ENCODE peak calls at places on chromosomes 7 and 10, in ten cellular contexts. W is AG20443, O is NCI-H510A, N is non-pigmented ciliary epithelial cell, P is hypothalamus, H is substantia nigra, L is H54, S is brain microvascular endothelial cell, F is cardiac fibroblast, Q is pancreas. D is an unnamed sample.

GRCh38 chr10:88415533-88416130 is 167.5 kb downstream of the RNLS start:
- DNase-seq in O (no peak), L (no peak), F (no peak), W (no peak), Q (no peak), N (no peak), S (no peak), H (no peak), P (no peak), D (no peak)

GRCh38 chr10:75211007-75211735 is 575 bp downstream of the VDAC2 start:
- DNase-seq in N (no peak), S (peak), H (no peak), F (peak), W (peak), P (no peak), L (peak), Q (no peak), O (peak), D (no peak)

GRCh38 chr7:24963218-24963617 is 16.8 kb downstream of the OSBPL3 start:
- DNase-seq in W (peak), Q (no peak), O (no peak), F (peak), N (no peak), S (no peak), P (peak), L (no peak), H (peak), D (no peak)

GRCh38 chr10:63429280-63429679 is 36.5 kb downstream of the JMJD1C start:
- DNase-seq in W (peak), F (peak), L (no peak), H (no peak), Q (no peak), S (no peak), N (no peak), O (no peak), P (no peak), D (no peak)

GRCh38 chr10:79383974-79384606 is 36.8 kb downstream of the PPIF start:
- DNase-seq in W (no peak), N (no peak), Q (peak), O (no peak), H (no peak), F (no peak), S (no peak), L (no peak), P (no peak), D (no peak)

GRCh38 chr10:133260895-133261725 is 15.6 kb downstream of the ADAM8 start:
- DNase-seq in L (peak), S (no peak), W (peak), N (no peak), F (peak), P (no peak), H (no peak), Q (peak), O (peak), D (no peak)

GRCh38 chr7:48182736-48183369 is 11.6 kb downstream of the ABCA13 start:
- DNase-seq in Q (no peak), W (peak), H (no peak), O (no peak), L (no peak), S (peak), N (peak), F (no peak), P (no peak), D (no peak)

GRCh38 chr10:14074062-14074884 is 256.5 kb downstream of the FRMD4A start:
- DNase-seq in Q (peak), N (peak), O (no peak), F (peak), W (peak), S (peak), H (no peak), L (peak), P (no peak), D (peak)

GRCh38 chr7:105006367-105007139 is 7.5 kb upstream of the KMT2E start:
- DNase-seq in W (no peak), H (no peak), F (no peak), N (no peak), L (no peak), Q (no peak), O (no peak), S (no peak), P (no peak), D (no peak)

GRCh38 chr7:149475121-149476045 is 14.5 kb upstream of the ZNF777 start:
- DNase-seq in O (no peak), W (no peak), F (no peak), H (no peak), Q (no peak), S (no peak), N (no peak), P (no peak), L (no peak), D (no peak)

GRCh38 chr7:85972504-85973141 is 671.1 kb upstream of the GRM3 start:
- DNase-seq in Q (no peak), P (no peak), F (no peak), W (no peak), L (no peak), S (no peak), N (no peak), H (no peak), O (no peak), D (no peak)

GRCh38 chr10:58643029-58643428 is 130.4 kb downstream of the BICC1 start:
- DNase-seq in L (no peak), H (no peak), F (no peak), O (no peak), S (no peak), W (no peak), P (no peak), N (no peak), Q (no peak), D (no peak)

GRCh38 chr7:47757946-47758371 is 176.0 kb upstream of the TNS3 start:
- DNase-seq in W (peak), L (peak), H (no peak), F (peak), P (no peak), S (peak), O (no peak), N (peak), Q (no peak), D (no peak)

GRCh38 chr7:138979226-138979979 is 1.8 kb downstream of the KIAA1549 start:
- DNase-seq in W (no peak), N (no peak), O (no peak), Q (peak), P (no peak), F (peak), S (no peak), H (no peak), L (no peak), D (peak)

GRCh38 chr7:159027091-159027802 is 117.4 kb downstream of the VIPR2 start:
- DNase-seq in S (no peak), W (peak), Q (no peak), L (no peak), F (no peak), N (no peak), H (no peak), O (no peak), P (no peak), D (no peak)

GRCh38 chr7:7265057-7265456 is 82.7 kb downstream of the C1GALT1 start:
- DNase-seq in H (no peak), F (peak), W (no peak), O (no peak), S (peak), Q (no peak), N (no peak), L (no peak), P (no peak), D (no peak)

GRCh38 chr10:129531969-129532660 is 65.1 kb downstream of the MGMT start:
- DNase-seq in P (no peak), H (no peak), L (no peak), S (peak), W (peak), F (peak), N (peak), Q (peak), O (no peak), D (no peak)

GRCh38 chr7:129853661-129854268 is 99.0 kb downstream of the UBE2H start:
- DNase-seq in O (no peak), N (no peak), Q (no peak), W (no peak), H (no peak), F (peak), P (no peak), S (no peak), L (no peak), D (peak)

GRCh38 chr10:101897633-101898032 is 54.0 kb upstream of the KCNIP2 start:
- DNase-seq in O (peak), S (peak), F (peak), H (no peak), W (no peak), Q (peak), L (peak), N (no peak), P (no peak), D (no peak)

GRCh38 chr10:122210481-122211265 is 60.4 kb upstream of the BTBD16 start:
- DNase-seq in W (no peak), H (no peak), P (no peak), N (no peak), O (no peak), S (no peak), F (no peak), Q (no peak), L (no peak), D (no peak)

GRCh38 chr7:128217030-128217805 is 23.9 kb upstream of the LEP start:
- DNase-seq in S (peak), N (no peak), H (no peak), P (no peak), Q (no peak), O (no peak), L (no peak), W (peak), F (peak), D (no peak)

GRCh38 chr10:87734987-87735827 is 75.5 kb downstream of the PAPSS2 start:
- DNase-seq in S (peak), O (no peak), F (peak), N (no peak), L (peak), H (no peak), Q (peak), P (no peak), W (peak), D (peak)

GRCh38 chr10:63516207-63516606 is 5.0 kb upstream of the REEP3 start:
- DNase-seq in L (no peak), P (no peak), H (no peak), O (no peak), N (no peak), S (no peak), W (no peak), F (no peak), Q (no peak), D (no peak)

GRCh38 chr7:130849604-130850003 is 115.6 kb upstream of the KLF14 start:
- DNase-seq in N (no peak), Q (no peak), W (no peak), O (no peak), H (no peak), S (no peak), P (no peak), L (no peak), F (no peak), D (no peak)

GRCh38 chr10:3701490-3701889 is 83.5 kb downstream of the KLF6 start:
- DNase-seq in N (no peak), O (no peak), W (peak), P (no peak), L (no peak), F (no peak), Q (no peak), S (no peak), H (no peak), D (no peak)

GRCh38 chr10:98088186-98088971 is 46.1 kb upstream of the R3HCC1L start:
- DNase-seq in F (peak), Q (no peak), O (no peak), P (no peak), H (peak), L (no peak), W (no peak), N (no peak), S (no peak), D (no peak)

GRCh38 chr10:132709471-132709951 is 76.4 kb downstream of the NKX6-2 start:
- DNase-seq in N (no peak), O (no peak), S (no peak), W (no peak), F (no peak), H (no peak), L (no peak), Q (no peak), P (no peak), D (no peak)

GRCh38 chr7:113087278-113087998 is 811 bp upstream of the GPR85 start:
- DNase-seq in W (peak), H (no peak), P (no peak), S (peak), Q (no peak), F (peak), N (peak), O (no peak), L (peak), D (no peak)

GRCh38 chr10:79084972-79085597 is 16.3 kb downstream of the ZMIZ1 start:
- DNase-seq in W (no peak), L (no peak), H (no peak), Q (no peak), O (no peak), N (no peak), S (no peak), F (no peak), P (no peak), D (no peak)

GRCh38 chr7:155950898-155951553 is 138.8 kb upstream of the SHH start:
- DNase-seq in L (no peak), S (no peak), N (no peak), Q (no peak), F (no peak), O (no peak), W (no peak), P (no peak), H (no peak), D (no peak)

GRCh38 chr10:104350146-104350635 is 3.4 kb upstream of the CFAP58 start:
- DNase-seq in O (peak), P (no peak), S (no peak), N (no peak), F (peak), L (no peak), Q (no peak), W (peak), H (no peak), D (peak)

GRCh38 chr7:333399-333776 is 43.4 kb downstream of the FOXL3 start:
- DNase-seq in Q (peak), O (no peak), L (no peak), N (no peak), F (peak), W (peak), P (no peak), H (no peak), S (peak), D (no peak)

GRCh38 chr7:17056491-17057142 is 174.8 kb upstream of the AGR3 start:
- DNase-seq in F (peak), S (no peak), P (no peak), N (no peak), Q (no peak), O (no peak), H (no peak), W (peak), L (no peak), D (no peak)

GRCh38 chr7:135979674-135980660 is 2.8 kb upstream of the MTPN start:
- DNase-seq in L (no peak), H (no peak), F (peak), Q (no peak), O (no peak), N (peak), P (no peak), S (peak), W (no peak), D (no peak)

D was measured in HCT116.